ENCODE peak calls at places on chromosomes 13 and 19, in eight cellular contexts. One of them, this sample, is unnamed.

GRCh38 chr13:74423434-74423833 is 289.2 kb upstream of the KLF12 start:
- DNase-seq in head of caudate nucleus: no peak
- DNase-seq in RWPE1: no peak
- DNase-seq in GM10248: no peak
- DNase-seq in pancreas: no peak
- DNase-seq in EL: no peak
- DNase-seq in T-helper 1 cell: no peak
- DNase-seq in left cardiac atrium: no peak
- DNase-seq in this sample: no peak

GRCh38 chr13:57286511-57287098 is 119.6 kb downstream of the PRR20E start:
- DNase-seq in T-helper 1 cell: no peak
- DNase-seq in pancreas: peak
- DNase-seq in head of caudate nucleus: no peak
- DNase-seq in EL: no peak
- DNase-seq in GM10248: no peak
- DNase-seq in left cardiac atrium: no peak
- DNase-seq in RWPE1: no peak
- DNase-seq in this sample: no peak

GRCh38 chr13:50161052-50161451 is 145.8 kb downstream of the KCNRG start:
- DNase-seq in RWPE1: peak
- DNase-seq in head of caudate nucleus: no peak
- DNase-seq in left cardiac atrium: no peak
- DNase-seq in T-helper 1 cell: no peak
- DNase-seq in pancreas: no peak
- DNase-seq in EL: peak
- DNase-seq in GM10248: no peak
- DNase-seq in this sample: no peak

GRCh38 chr19:57438925-57439324 is 3.8 kb downstream of the ZNF749 start:
- DNase-seq in left cardiac atrium: no peak
- DNase-seq in T-helper 1 cell: no peak
- DNase-seq in RWPE1: no peak
- DNase-seq in head of caudate nucleus: no peak
- DNase-seq in GM10248: no peak
- DNase-seq in pancreas: no peak
- DNase-seq in EL: no peak
- DNase-seq in this sample: no peak

GRCh38 chr13:108851660-108852059 is 222.2 kb downstream of the MYO16 start:
- DNase-seq in T-helper 1 cell: no peak
- DNase-seq in EL: no peak
- DNase-seq in left cardiac atrium: no peak
- DNase-seq in head of caudate nucleus: no peak
- DNase-seq in pancreas: no peak
- DNase-seq in GM10248: no peak
- DNase-seq in RWPE1: no peak
- DNase-seq in this sample: no peak

GRCh38 chr13:114130708-114131580 is 1.5 kb downstream of the RASA3 start:
- DNase-seq in T-helper 1 cell: no peak
- DNase-seq in EL: peak
- DNase-seq in pancreas: no peak
- DNase-seq in head of caudate nucleus: peak
- DNase-seq in GM10248: peak
- DNase-seq in RWPE1: peak
- DNase-seq in left cardiac atrium: peak
- DNase-seq in this sample: no peak

GRCh38 chr19:33280351-33280921 is 21.9 kb downstream of the CEBPA start:
- DNase-seq in T-helper 1 cell: no peak
- DNase-seq in head of caudate nucleus: no peak
- DNase-seq in GM10248: peak
- DNase-seq in RWPE1: no peak
- DNase-seq in pancreas: no peak
- DNase-seq in EL: no peak
- DNase-seq in left cardiac atrium: peak
- DNase-seq in this sample: no peak

GRCh38 chr19:16032509-16033135 is 43.7 kb upstream of the TPM4 start:
- DNase-seq in GM10248: no peak
- DNase-seq in head of caudate nucleus: no peak
- DNase-seq in left cardiac atrium: peak
- DNase-seq in EL: no peak
- DNase-seq in T-helper 1 cell: no peak
- DNase-seq in pancreas: no peak
- DNase-seq in RWPE1: no peak
- DNase-seq in this sample: no peak

GRCh38 chr19:862529-863304 is 3.3 kb downstream of the CFD start:
- DNase-seq in head of caudate nucleus: no peak
- DNase-seq in pancreas: peak
- DNase-seq in left cardiac atrium: peak
- DNase-seq in T-helper 1 cell: peak
- DNase-seq in EL: peak
- DNase-seq in RWPE1: peak
- DNase-seq in GM10248: peak
- DNase-seq in this sample: no peak

GRCh38 chr19:18612772-18613588 is at the start of gene TMEM59L:
- DNase-seq in RWPE1: no peak
- DNase-seq in EL: no peak
- DNase-seq in T-helper 1 cell: peak
- DNase-seq in pancreas: peak
- DNase-seq in head of caudate nucleus: peak
- DNase-seq in left cardiac atrium: no peak
- DNase-seq in GM10248: peak
- DNase-seq in this sample: no peak

GRCh38 chr13:22618002-22618401 is 562.8 kb upstream of the SGCG start:
- DNase-seq in RWPE1: no peak
- DNase-seq in GM10248: no peak
- DNase-seq in T-helper 1 cell: no peak
- DNase-seq in head of caudate nucleus: no peak
- DNase-seq in EL: no peak
- DNase-seq in left cardiac atrium: no peak
- DNase-seq in pancreas: no peak
- DNase-seq in this sample: no peak

GRCh38 chr13:46803586-46803985 is 6.6 kb upstream of the ESD start:
- DNase-seq in left cardiac atrium: no peak
- DNase-seq in RWPE1: no peak
- DNase-seq in EL: peak
- DNase-seq in pancreas: no peak
- DNase-seq in T-helper 1 cell: no peak
- DNase-seq in head of caudate nucleus: no peak
- DNase-seq in GM10248: no peak
- DNase-seq in this sample: no peak

GRCh38 chr13:51844862-51845573 is at the start of gene TMEM272:
- DNase-seq in RWPE1: peak
- DNase-seq in T-helper 1 cell: no peak
- DNase-seq in left cardiac atrium: peak
- DNase-seq in pancreas: peak
- DNase-seq in EL: peak
- DNase-seq in head of caudate nucleus: peak
- DNase-seq in GM10248: peak
- DNase-seq in this sample: no peak

GRCh38 chr13:44758595-44759221 is 182.6 kb upstream of the TSC22D1 start:
- DNase-seq in EL: peak
- DNase-seq in RWPE1: peak
- DNase-seq in head of caudate nucleus: peak
- DNase-seq in pancreas: no peak
- DNase-seq in GM10248: no peak
- DNase-seq in left cardiac atrium: no peak
- DNase-seq in T-helper 1 cell: no peak
- DNase-seq in this sample: no peak

GRCh38 chr13:85386424-85386823 is 412.8 kb downstream of the SLITRK6 start:
- DNase-seq in T-helper 1 cell: no peak
- DNase-seq in RWPE1: no peak
- DNase-seq in EL: no peak
- DNase-seq in head of caudate nucleus: no peak
- DNase-seq in pancreas: no peak
- DNase-seq in left cardiac atrium: no peak
- DNase-seq in GM10248: no peak
- DNase-seq in this sample: no peak

GRCh38 chr19:50921391-50922315 is 10.5 kb upstream of the KLK4 start:
- DNase-seq in RWPE1: no peak
- DNase-seq in GM10248: no peak
- DNase-seq in left cardiac atrium: no peak
- DNase-seq in EL: peak
- DNase-seq in pancreas: no peak
- DNase-seq in head of caudate nucleus: no peak
- DNase-seq in T-helper 1 cell: no peak
- DNase-seq in this sample: no peak

GRCh38 chr13:45316210-45316799 is 24.7 kb downstream of the TPT1 start:
- DNase-seq in EL: no peak
- DNase-seq in GM10248: no peak
- DNase-seq in head of caudate nucleus: no peak
- DNase-seq in pancreas: no peak
- DNase-seq in left cardiac atrium: no peak
- DNase-seq in T-helper 1 cell: no peak
- DNase-seq in RWPE1: no peak
- DNase-seq in this sample: no peak

GRCh38 chr13:92767468-92767867 is 459.1 kb upstream of the GPC6 start:
- DNase-seq in EL: no peak
- DNase-seq in head of caudate nucleus: no peak
- DNase-seq in pancreas: no peak
- DNase-seq in T-helper 1 cell: no peak
- DNase-seq in GM10248: no peak
- DNase-seq in left cardiac atrium: no peak
- DNase-seq in RWPE1: no peak
- DNase-seq in this sample: no peak

GRCh38 chr13:94061316-94061715 is 418.2 kb downstream of the DCT start:
- DNase-seq in RWPE1: no peak
- DNase-seq in left cardiac atrium: no peak
- DNase-seq in GM10248: no peak
- DNase-seq in head of caudate nucleus: no peak
- DNase-seq in T-helper 1 cell: no peak
- DNase-seq in EL: peak
- DNase-seq in pancreas: no peak
- DNase-seq in this sample: no peak